ENCODE peak calls at places on chromosomes 12 and 14, in four cellular contexts. C is AG04450, M is HFFc6, X is BJ. Y is an unnamed sample.
A peak's percentile ranks its signal among the peaks of the same experiment; 100 is the strongest.

GRCh38 chr14:83053022-83053710 is 1519.5 kb upstream of the SEL1L start:
- DNase-seq in C (no peak), X (no peak), M (no peak), Y (no peak)

GRCh38 chr12:59678759-59679411 is 83.1 kb downstream of the SLC16A7 start:
- DNase-seq in X (no peak), C (no peak), M (no peak), Y (no peak)

GRCh38 chr12:100656806-100657205 is 83.3 kb downstream of the GAS2L3 start:
- DNase-seq in C (no peak), M (no peak), X (no peak), Y (no peak)

GRCh38 chr12:21296751-21297406 is 37.8 kb downstream of the SLCO1A2 start:
- DNase-seq in M (peak; percentile 6), X (no peak), C (no peak), Y (no peak)

GRCh38 chr12:95546491-95546813 is 4.8 kb downstream of the USP44 start:
- DNase-seq in M (no peak), C (no peak), X (no peak), Y (no peak)

GRCh38 chr12:131024721-131025120 is 71.0 kb downstream of the ADGRD1 start:
- DNase-seq in M (no peak), C (no peak), X (no peak), Y (no peak)

GRCh38 chr14:66650491-66650911 is 142.6 kb downstream of the GPHN start:
- DNase-seq in C (no peak), M (no peak), X (no peak), Y (no peak)

GRCh38 chr14:103558071-103558882 is 4.2 kb downstream of the BAG5 start:
- DNase-seq in X (no peak), M (peak; percentile 53), C (no peak), Y (no peak)

GRCh38 chr12:101783150-101783549 is 43.9 kb upstream of the SYCP3 start:
- DNase-seq in X (no peak), M (no peak), C (no peak), Y (no peak)

DNA sequence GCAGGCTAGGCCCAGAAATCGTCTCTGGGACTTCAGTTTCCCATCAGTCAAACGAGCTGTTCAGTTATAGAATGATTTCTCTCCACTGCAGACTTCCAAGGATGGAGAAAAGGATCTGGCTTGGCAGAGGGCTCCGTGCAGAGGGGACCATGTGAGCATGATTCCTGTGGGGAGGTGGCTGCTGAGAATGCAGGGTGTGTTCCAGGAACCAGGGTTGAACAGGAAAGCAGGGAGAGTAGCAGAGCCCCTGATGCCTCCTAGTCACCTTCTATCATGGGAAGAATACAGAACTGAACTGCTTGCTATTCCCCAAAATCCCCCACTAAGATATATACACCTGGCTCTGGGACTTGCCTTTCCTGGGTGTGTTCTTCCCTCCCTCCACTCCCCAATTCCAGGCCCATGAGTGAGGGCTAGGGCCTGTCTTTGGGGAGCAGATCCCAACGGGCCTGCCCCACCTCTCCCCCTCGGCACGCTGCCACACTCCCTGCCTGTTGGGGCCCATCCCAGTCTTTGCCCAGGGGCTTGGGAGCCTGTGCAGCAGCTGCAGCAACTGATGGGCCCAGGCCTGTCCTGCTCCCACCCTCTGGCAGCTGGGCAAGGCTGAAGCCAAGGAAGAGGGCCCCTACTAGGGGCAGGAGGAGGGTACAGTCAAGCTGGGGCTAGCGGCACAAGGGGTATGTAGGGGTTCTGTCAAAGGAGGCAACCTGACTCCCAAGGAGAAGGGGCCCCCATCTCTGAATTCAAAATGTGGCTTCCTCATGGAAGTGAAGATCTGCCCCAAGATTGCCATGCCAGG is 3.3 kb downstream of the AJUBA start:
- DNase-seq in M (no peak), C (no peak), X (no peak), Y (no peak)
- TF ChIP-seq CTCF in M (no peak), C (no peak), X (no peak), Y (no peak)

GRCh38 chr14:64419003-64419402 is 30.9 kb downstream of the MTHFD1 start:
- DNase-seq in X (no peak), M (no peak), C (no peak), Y (no peak)
- TF ChIP-seq CTCF in X (no peak), M (no peak), C (no peak), Y (no peak)

GRCh38 chr12:26700430-26700829 is 132.6 kb downstream of the ITPR2 start:
- DNase-seq in C (no peak), M (no peak), X (no peak), Y (no peak)

GRCh38 chr12:26704214-26704613 is 128.8 kb downstream of the ITPR2 start:
- DNase-seq in C (no peak), X (no peak), M (no peak), Y (no peak)

GRCh38 chr12:26699237-26699636 is 133.8 kb downstream of the ITPR2 start:
- DNase-seq in M (no peak), C (no peak), X (no peak), Y (no peak)

GRCh38 chr12:26704684-26705475 is 128.1 kb downstream of the ITPR2 start:
- DNase-seq in C (no peak), M (peak; percentile 34), X (peak; percentile 41), Y (no peak)

DNA sequence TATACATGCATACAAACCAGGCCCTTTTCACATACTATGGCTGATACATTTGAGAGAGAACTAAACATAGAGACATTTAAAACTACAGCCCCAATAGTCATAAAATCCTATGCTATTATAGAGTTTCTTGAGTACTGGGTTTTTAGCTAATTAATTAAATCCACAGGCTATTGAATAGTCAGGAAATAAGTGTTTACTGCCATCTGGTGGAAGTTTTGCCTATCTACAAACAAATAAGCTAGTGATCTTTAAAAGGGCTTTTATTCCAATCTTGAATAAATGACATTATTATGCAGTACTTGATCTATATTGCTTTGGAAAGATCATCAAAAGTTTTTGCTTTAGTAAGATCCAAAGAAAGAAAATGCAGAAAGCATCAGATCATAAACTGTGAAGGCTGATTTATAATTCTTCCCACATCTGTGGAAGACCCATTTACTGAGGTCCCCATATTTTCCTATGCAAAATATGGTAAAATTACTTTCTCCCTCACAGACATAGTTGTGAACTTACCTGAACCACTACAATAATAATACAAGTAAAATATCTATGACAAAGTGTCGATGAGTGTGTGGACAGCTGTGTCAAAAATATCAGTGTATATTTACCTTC is 131.3 kb downstream of the ITPR2 start:
- DNase-seq in C (no peak), M (peak; percentile 52), X (no peak), Y (peak; percentile 27)
- TF ChIP-seq CTCF in C (peak; percentile 64), M (peak; percentile 87), X (peak; percentile 54), Y (peak; percentile 50)

GRCh38 chr14:105439710-105440553 is 20.3 kb downstream of the MTA1 start:
- DNase-seq in C (no peak), M (no peak), X (no peak), Y (no peak)
- TF ChIP-seq CTCF in C (no peak), M (no peak), X (no peak), Y (no peak)

GRCh38 chr12:115823635-115824034 is 453.9 kb downstream of the MED13L start:
- DNase-seq in C (no peak), X (no peak), M (no peak), Y (no peak)
- TF ChIP-seq CTCF in C (no peak), X (no peak), M (no peak), Y (no peak)

Y was measured in AG09319.